ENCODE peak calls at places on chromosome 13, in four cellular contexts. L, P, S and X are unnamed samples.

GRCh38 chr13:45228002-45228401 is 27.2 kb upstream of the KCTD4 start:
- DNase-seq in L (no peak), S (no peak), P (no peak), X (no peak)

GRCh38 chr13:98489446-98490194 is 87.3 kb downstream of the STK24 start:
- DNase-seq in S (no peak), L (no peak), P (no peak), X (no peak)

GRCh38 chr13:28117689-28118377 is 17.5 kb upstream of the FLT3 start:
- DNase-seq in P (no peak), L (no peak), S (no peak), X (no peak)

GRCh38 chr13:112445411-112446271 is 69.5 kb downstream of the SPACA7 start:
- DNase-seq in S (no peak), L (no peak), P (no peak), X (no peak)

GRCh38 chr13:51405176-51405575 is 47.7 kb downstream of the INTS6 start:
- DNase-seq in P (no peak), L (no peak), S (no peak), X (no peak)

GRCh38 chr13:42474954-42475353 is 99.0 kb upstream of the TNFSF11 start:
- DNase-seq in S (no peak), L (no peak), P (no peak), X (no peak)

GRCh38 chr13:83845121-83845520 is 37.2 kb downstream of the SLITRK1 start:
- DNase-seq in S (no peak), P (no peak), L (no peak), X (no peak)

GRCh38 chr13:27200413-27201066 is 28.9 kb upstream of the USP12 start:
- DNase-seq in P (no peak), L (no peak), S (no peak), X (no peak)

GRCh38 chr13:78160793-78161192 is 242.2 kb upstream of the EDNRB start:
- DNase-seq in L (no peak), P (no peak), S (no peak), X (no peak)

GRCh38 chr13:42312817-42313431 is 41.0 kb downstream of the AKAP11 start:
- DNase-seq in L (no peak), P (no peak), S (no peak), X (no peak)

GRCh38 chr13:68676513-68677115 is 1431.0 kb upstream of the ATXN8OS start:
- DNase-seq in L (no peak), S (no peak), P (no peak), X (no peak)

GRCh38 chr13:29165840-29166239 is 345.7 kb downstream of the MTUS2 start:
- DNase-seq in L (no peak), P (no peak), S (no peak), X (no peak)

GRCh38 chr13:93172109-93172508 is 54.5 kb upstream of the GPC6 start:
- DNase-seq in L (no peak), S (peak), P (no peak), X (no peak)

GRCh38 chr13:104984296-104984818 is 1551.1 kb downstream of the EFNB2 start:
- DNase-seq in P (no peak), S (no peak), L (peak), X (no peak)

GRCh38 chr13:27978301-27978968 is 9.3 kb upstream of the CDX2 start:
- DNase-seq in S (no peak), L (no peak), P (no peak), X (no peak)

GRCh38 chr13:94344126-94344863 is 135.2 kb downstream of the DCT start:
- DNase-seq in L (no peak), S (peak), P (peak), X (no peak)

GRCh38 chr13:40355126-40355719 is 311.2 kb downstream of the FOXO1 start:
- DNase-seq in L (no peak), P (no peak), S (no peak), X (no peak)
- TF ChIP-seq CBX5 in L (no peak), P (no peak), S (no peak), X (no peak)

GRCh38 chr13:110361365-110361911 is 54.4 kb downstream of the COL4A2 start:
- DNase-seq in P (no peak), L (no peak), S (no peak), X (no peak)

GRCh38 chr13:110363009-110363408 is 55.9 kb downstream of the COL4A2 start:
- DNase-seq in L (no peak), P (no peak), S (no peak), X (no peak)

GRCh38 chr13:110359840-110360301 is 52.8 kb downstream of the COL4A2 start:
- DNase-seq in S (no peak), P (no peak), L (no peak), X (no peak)

GRCh38 chr13:110358381-110358780 is 51.3 kb downstream of the COL4A2 start:
- DNase-seq in L (no peak), S (no peak), P (no peak), X (no peak)

DNA sequence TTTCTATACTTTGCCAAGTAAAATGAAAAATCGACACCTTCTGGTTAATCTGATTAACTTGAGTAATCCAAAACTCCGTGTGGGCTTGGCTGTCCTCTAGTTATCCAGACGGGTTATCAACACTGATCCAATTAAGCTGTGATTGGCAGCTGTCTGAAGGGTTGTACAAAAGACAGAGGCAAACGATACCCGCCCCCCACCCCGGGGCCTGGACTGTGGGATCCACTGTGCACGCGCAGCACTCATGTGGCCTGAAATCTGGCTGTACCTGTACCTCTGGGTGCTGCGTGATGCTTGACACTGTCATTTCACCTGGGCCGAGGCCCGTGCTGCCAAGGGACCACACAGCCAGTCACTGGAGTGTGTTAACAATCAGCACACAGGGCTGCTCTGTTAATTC is 53.5 kb downstream of the COL4A2 start:
- DNase-seq in L (no peak), P (no peak), S (no peak), X (no peak)
- TF ChIP-seq CBX5 in L (no peak), P (no peak), S (no peak), X (no peak)

GRCh38 chr13:113834496-113835200 is 29.2 kb downstream of the GAS6 start:
- DNase-seq in L (no peak), S (no peak), P (no peak), X (no peak)

GRCh38 chr13:113837554-113838355 is 26.1 kb downstream of the GAS6 start:
- DNase-seq in L (no peak), P (no peak), S (peak), X (peak)

GRCh38 chr13:113833111-113833830 is 30.6 kb downstream of the GAS6 start:
- DNase-seq in L (no peak), S (no peak), P (no peak), X (no peak)

GRCh38 chr13:113836917-113837553 is 26.8 kb downstream of the GAS6 start:
- DNase-seq in S (no peak), P (no peak), L (no peak), X (no peak)

GRCh38 chr13:113835461-113836274 is 28.2 kb downstream of the GAS6 start:
- DNase-seq in L (no peak), S (no peak), P (no peak), X (no peak)
- TF ChIP-seq CBX5 in L (no peak), S (no peak), P (no peak), X (no peak)

GRCh38 chr13:36531746-36532486 is 99.6 kb downstream of the CCNA1 start:
- DNase-seq in L (no peak), S (no peak), P (no peak), X (no peak)
- TF ChIP-seq CBX5 in L (no peak), S (no peak), P (no peak), X (no peak)